ENCODE peak calls at places on chromosome X, in six cellular contexts. W is body of pancreas, M is upper lobe of right lung, N is HCT116, V is A549, H is heart right ventricle. A is an unnamed sample.

GRCh38 chrX:10847333-10847732 is 226.9 kb upstream of the MID1 start:
- ATAC-seq in N (no peak), M (no peak), V (no peak), H (no peak), W (no peak), A (no peak)

GRCh38 chrX:21590012-21590776 is 67.9 kb downstream of the KLHL34 start:
- ATAC-seq in V (no peak), W (no peak), M (no peak), H (no peak), N (no peak), A (no peak)

GRCh38 chrX:65741823-65742222 is 74.4 kb downstream of the MSN start:
- ATAC-seq in W (no peak), N (no peak), H (no peak), M (no peak), V (no peak), A (no peak)

GRCh38 chrX:130091976-130092522 is 18.2 kb downstream of the ELF4 start:
- ATAC-seq in H (peak), W (no peak), V (peak), M (peak), N (peak), A (peak)

GRCh38 chrX:24424948-24425347 is 40.1 kb upstream of the PDK3 start:
- ATAC-seq in M (no peak), W (no peak), N (no peak), V (no peak), H (peak), A (peak)

GRCh38 chrX:12891915-12892506 is 14.4 kb upstream of the TLR8 start:
- ATAC-seq in V (no peak), N (no peak), M (no peak), H (no peak), W (no peak), A (no peak)

GRCh38 chrX:3548743-3549441 is 164.6 kb downstream of the PRKX start:
- ATAC-seq in V (peak), W (peak), N (peak), M (peak), H (peak), A (peak)

GRCh38 chrX:122245175-122245574 is 938.9 kb upstream of the GRIA3 start:
- ATAC-seq in V (no peak), N (no peak), H (no peak), M (no peak), W (no peak), A (no peak)

GRCh38 chrX:146707781-146708180 is 101.8 kb upstream of the CXorf51B start:
- ATAC-seq in M (no peak), H (no peak), V (no peak), N (no peak), W (no peak), A (no peak)

GRCh38 chrX:43655151-43655676 is 885 bp upstream of the MAOA start:
- ATAC-seq in M (peak), V (peak), N (peak), W (peak), H (peak), A (peak)

GRCh38 chrX:72621163-72621562 is 48.5 kb upstream of the HDAC8 start:
- ATAC-seq in W (peak), M (no peak), V (peak), H (no peak), N (peak), A (no peak)

GRCh38 chrX:136662104-136662503 is 14.1 kb downstream of the CD40LG start:
- ATAC-seq in H (no peak), V (no peak), N (no peak), W (no peak), M (no peak), A (no peak)

GRCh38 chrX:117834076-117834475 is 282.5 kb downstream of the KLHL13 start:
- ATAC-seq in M (no peak), V (no peak), H (no peak), N (no peak), W (no peak), A (no peak)

GRCh38 chrX:107659768-107660167 is 31.5 kb downstream of the PRPS1 start:
- ATAC-seq in V (peak), H (no peak), W (peak), N (no peak), M (peak), A (no peak)

GRCh38 chrX:9055354-9055753 is 21.4 kb upstream of the FAM9B start:
- ATAC-seq in H (no peak), N (no peak), M (peak), W (no peak), V (no peak), A (no peak)

GRCh38 chrX:55450259-55450658 is 1.7 kb upstream of the MAGEH1 start:
- ATAC-seq in W (no peak), H (no peak), V (no peak), M (peak), N (no peak), A (no peak)

GRCh38 chrX:71941771-71942170 is 31.1 kb downstream of the NHSL2 start:
- ATAC-seq in H (peak), V (no peak), W (peak), N (no peak), M (peak), A (peak)

GRCh38 chrX:69031181-69031580 is 134.1 kb downstream of the PJA1 start:
- ATAC-seq in N (peak), M (no peak), V (no peak), W (no peak), H (no peak), A (no peak)

GRCh38 chrX:118115948-118116307 is 682 bp downstream of the KLHL13 start:
- ATAC-seq in H (peak), M (no peak), V (peak), W (peak), N (peak), A (peak)

GRCh38 chrX:132501606-132502005 is 12.8 kb upstream of the MBNL3 start:
- ATAC-seq in V (no peak), M (no peak), W (no peak), H (no peak), N (no peak), A (no peak)

GRCh38 chrX:41086627-41086932 is 1.3 kb downstream of the USP9X start:
- ATAC-seq in W (no peak), M (no peak), V (no peak), H (no peak), N (no peak), A (no peak)

DNA sequence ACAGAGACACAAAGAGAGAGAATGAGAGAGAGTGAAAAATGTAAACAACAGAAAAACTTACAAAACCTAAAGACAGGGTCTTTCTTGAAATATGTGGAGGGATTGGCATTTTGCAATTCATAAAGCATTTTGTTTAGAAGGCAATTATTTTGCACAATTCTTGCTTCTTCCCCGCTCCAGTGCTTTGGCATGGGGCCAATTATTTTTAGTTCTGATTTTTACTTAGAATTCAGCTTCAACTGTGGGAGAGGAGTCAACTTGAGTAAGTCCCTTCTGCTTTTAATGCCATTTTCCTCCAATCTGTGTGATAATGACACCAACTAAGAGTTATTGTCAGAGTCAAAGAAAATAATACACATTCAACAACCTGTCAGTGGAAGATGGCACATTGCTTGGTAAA is 1051.9 kb downstream of the NLGN4X start:
- ATAC-seq in N (no peak), W (no peak), M (no peak), H (no peak), V (no peak), A (no peak)
- H3K4me3 ChIP-seq in N (no peak), W (no peak), M (no peak), H (no peak), V (no peak), A (no peak)

GRCh38 chrX:137926090-137926489 is 360.2 kb downstream of the ZIC3 start:
- ATAC-seq in M (no peak), H (no peak), V (no peak), W (no peak), N (no peak), A (no peak)
- TF ChIP-seq CTCF in M (no peak), H (no peak), V (peak), W (no peak), N (no peak), A (no peak)

DNA sequence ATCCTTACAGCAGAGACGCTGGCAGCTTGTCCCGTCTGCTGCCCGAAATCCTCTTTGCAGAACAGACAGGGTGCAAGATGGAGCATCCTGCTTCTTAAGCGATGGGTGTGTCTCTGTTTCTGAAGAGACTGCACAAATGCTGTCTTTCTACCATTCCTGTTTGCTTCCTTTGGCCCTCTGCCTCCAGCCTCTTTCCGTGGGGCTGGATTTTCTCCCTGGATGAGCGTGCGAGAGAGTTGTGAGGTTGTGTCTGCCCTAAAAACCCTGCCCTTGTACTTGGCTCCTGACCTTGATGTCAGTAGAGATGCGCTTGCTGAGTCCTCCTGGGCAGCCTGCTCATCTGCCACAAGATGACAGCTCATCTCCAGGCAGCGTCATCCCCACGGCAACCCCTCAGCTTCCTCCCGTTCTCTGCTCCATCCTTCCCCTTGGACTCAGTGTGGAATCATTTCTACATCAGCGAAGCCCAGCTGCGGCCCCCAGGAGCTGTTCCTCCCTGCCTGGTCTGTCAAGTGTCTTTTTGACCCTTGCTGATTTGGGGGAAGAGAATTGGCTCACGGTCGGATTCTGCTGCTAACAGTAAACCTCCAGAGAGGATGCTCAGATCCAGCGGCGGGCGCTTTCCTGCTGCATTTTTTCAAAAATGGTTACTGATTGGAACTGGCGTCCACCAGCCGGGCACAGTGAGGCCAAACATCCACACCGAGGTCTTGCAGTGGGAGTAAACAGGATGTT is 246.2 kb downstream of the ASMT start:
- ATAC-seq in N (no peak), M (no peak), V (no peak), W (no peak), H (no peak), A (no peak)
- H3K4me3 ChIP-seq in N (no peak), M (no peak), V (no peak), W (no peak), H (no peak), A (no peak)

GRCh38 chrX:51860679-51861078 is 32.7 kb upstream of the MAGED1 start:
- ATAC-seq in H (no peak), N (peak), V (no peak), W (peak), M (peak), A (no peak)
- TF ChIP-seq CTCF in H (no peak), N (peak), V (no peak), W (no peak), M (peak), A (no peak)

GRCh38 chrX:101677028-101677427 is 17.4 kb upstream of the ARMCX2 start:
- ATAC-seq in N (no peak), M (no peak), V (no peak), H (no peak), W (no peak), A (no peak)
- H3K4me3 ChIP-seq in N (no peak), M (no peak), V (no peak), H (no peak), W (no peak), A (no peak)

A was measured in gastroesophageal sphincter.